ENCODE peak calls at places on chromosomes 2 and 18, in four cellular contexts. One of them, this sample, is unnamed.

GRCh38 chr2:165827921-165828276 is 33.9 kb upstream of the GALNT3 start:
- DNase-seq in activated T-cell treated with anti-CD3 and anti-CD28 coated beads for 1 hour: no peak
- DNase-seq in left ventricle myocardium superior: no peak
- DNase-seq in NCI-H510A treated with DMSO at 0.1 percent for 48 hours: no peak
- DNase-seq in this sample: no peak

GRCh38 chr18:32301976-32302743 is 112.3 kb downstream of the MEP1B start:
- DNase-seq in activated T-cell treated with anti-CD3 and anti-CD28 coated beads for 1 hour: no peak
- DNase-seq in left ventricle myocardium superior: no peak
- DNase-seq in NCI-H510A treated with DMSO at 0.1 percent for 48 hours: no peak
- DNase-seq in this sample: no peak

GRCh38 chr2:71807969-71808451 is 339.7 kb downstream of the CYP26B1 start:
- DNase-seq in NCI-H510A treated with DMSO at 0.1 percent for 48 hours: no peak
- DNase-seq in left ventricle myocardium superior: peak; percentile 84
- DNase-seq in activated T-cell treated with anti-CD3 and anti-CD28 coated beads for 1 hour: no peak
- DNase-seq in this sample: no peak

GRCh38 chr2:165572155-165572554 is 102.7 kb downstream of the CSRNP3 start:
- DNase-seq in activated T-cell treated with anti-CD3 and anti-CD28 coated beads for 1 hour: no peak
- DNase-seq in NCI-H510A treated with DMSO at 0.1 percent for 48 hours: peak; percentile 51
- DNase-seq in left ventricle myocardium superior: peak; percentile 28
- DNase-seq in this sample: no peak

GRCh38 chr2:164840458-164840929 is 1.1 kb downstream of the COBLL1 start:
- DNase-seq in left ventricle myocardium superior: peak; percentile 64
- DNase-seq in NCI-H510A treated with DMSO at 0.1 percent for 48 hours: peak; percentile 14
- DNase-seq in activated T-cell treated with anti-CD3 and anti-CD28 coated beads for 1 hour: no peak
- DNase-seq in this sample: no peak

GRCh38 chr2:111919794-111920608 is 21.6 kb downstream of the MERTK start:
- DNase-seq in activated T-cell treated with anti-CD3 and anti-CD28 coated beads for 1 hour: no peak
- DNase-seq in NCI-H510A treated with DMSO at 0.1 percent for 48 hours: no peak
- DNase-seq in left ventricle myocardium superior: peak; percentile 54
- DNase-seq in this sample: no peak

GRCh38 chr2:223815186-223815883 is 22.0 kb downstream of the AP1S3 start:
- DNase-seq in NCI-H510A treated with DMSO at 0.1 percent for 48 hours: peak; percentile 10
- DNase-seq in activated T-cell treated with anti-CD3 and anti-CD28 coated beads for 1 hour: no peak
- DNase-seq in left ventricle myocardium superior: no peak
- DNase-seq in this sample: no peak

GRCh38 chr2:172438741-172439508 is 11.5 kb downstream of the ITGA6 start:
- DNase-seq in activated T-cell treated with anti-CD3 and anti-CD28 coated beads for 1 hour: no peak
- DNase-seq in left ventricle myocardium superior: no peak
- DNase-seq in NCI-H510A treated with DMSO at 0.1 percent for 48 hours: no peak
- DNase-seq in this sample: no peak

GRCh38 chr2:64799592-64800252 is 146.0 kb upstream of the SERTAD2 start:
- DNase-seq in left ventricle myocardium superior: no peak
- DNase-seq in activated T-cell treated with anti-CD3 and anti-CD28 coated beads for 1 hour: no peak
- DNase-seq in NCI-H510A treated with DMSO at 0.1 percent for 48 hours: peak; percentile 16
- DNase-seq in this sample: no peak

GRCh38 chr2:25161055-25161781 is 7.2 kb downstream of the POMC start:
- DNase-seq in left ventricle myocardium superior: peak; percentile 84
- DNase-seq in activated T-cell treated with anti-CD3 and anti-CD28 coated beads for 1 hour: peak; percentile 58
- DNase-seq in NCI-H510A treated with DMSO at 0.1 percent for 48 hours: no peak
- DNase-seq in this sample: peak; percentile 26

GRCh38 chr2:24958411-24958935 is 13.3 kb downstream of the DNAJC27 start:
- DNase-seq in NCI-H510A treated with DMSO at 0.1 percent for 48 hours: no peak
- DNase-seq in left ventricle myocardium superior: no peak
- DNase-seq in activated T-cell treated with anti-CD3 and anti-CD28 coated beads for 1 hour: no peak
- DNase-seq in this sample: no peak

GRCh38 chr2:230912046-230912445 is 13.0 kb downstream of the GPR55 start:
- DNase-seq in activated T-cell treated with anti-CD3 and anti-CD28 coated beads for 1 hour: no peak
- DNase-seq in NCI-H510A treated with DMSO at 0.1 percent for 48 hours: no peak
- DNase-seq in left ventricle myocardium superior: no peak
- DNase-seq in this sample: no peak

GRCh38 chr2:86046985-86047384 is 58.7 kb downstream of the POLR1A start:
- DNase-seq in activated T-cell treated with anti-CD3 and anti-CD28 coated beads for 1 hour: no peak
- DNase-seq in left ventricle myocardium superior: no peak
- DNase-seq in NCI-H510A treated with DMSO at 0.1 percent for 48 hours: no peak
- DNase-seq in this sample: no peak

GRCh38 chr2:218997730-218998129 is 4.5 kb upstream of the CRYBA2 start:
- DNase-seq in NCI-H510A treated with DMSO at 0.1 percent for 48 hours: peak; percentile 78
- DNase-seq in activated T-cell treated with anti-CD3 and anti-CD28 coated beads for 1 hour: no peak
- DNase-seq in left ventricle myocardium superior: no peak
- DNase-seq in this sample: no peak

GRCh38 chr18:21693322-21693721 is 11.3 kb downstream of the ABHD3 start:
- DNase-seq in NCI-H510A treated with DMSO at 0.1 percent for 48 hours: no peak
- DNase-seq in left ventricle myocardium superior: no peak
- DNase-seq in activated T-cell treated with anti-CD3 and anti-CD28 coated beads for 1 hour: no peak
- DNase-seq in this sample: no peak

GRCh38 chr2:222040333-222040732 is 258.5 kb downstream of the PAX3 start:
- DNase-seq in left ventricle myocardium superior: no peak
- DNase-seq in NCI-H510A treated with DMSO at 0.1 percent for 48 hours: no peak
- DNase-seq in activated T-cell treated with anti-CD3 and anti-CD28 coated beads for 1 hour: no peak
- DNase-seq in this sample: no peak

GRCh38 chr18:8367217-8367988 is 241.8 kb upstream of the RAB12 start:
- DNase-seq in activated T-cell treated with anti-CD3 and anti-CD28 coated beads for 1 hour: no peak
- DNase-seq in left ventricle myocardium superior: peak; percentile 55
- DNase-seq in NCI-H510A treated with DMSO at 0.1 percent for 48 hours: peak; percentile 92
- DNase-seq in this sample: no peak

GRCh38 chr18:74951165-74951760 is 257.7 kb downstream of the PTGR3 start:
- DNase-seq in left ventricle myocardium superior: peak; percentile 49
- DNase-seq in NCI-H510A treated with DMSO at 0.1 percent for 48 hours: peak; percentile 40
- DNase-seq in activated T-cell treated with anti-CD3 and anti-CD28 coated beads for 1 hour: no peak
- DNase-seq in this sample: peak; percentile 15

GRCh38 chr2:216774180-216774579 is 78.8 kb upstream of the IGFBP5 start:
- DNase-seq in activated T-cell treated with anti-CD3 and anti-CD28 coated beads for 1 hour: no peak
- DNase-seq in NCI-H510A treated with DMSO at 0.1 percent for 48 hours: no peak
- DNase-seq in left ventricle myocardium superior: no peak
- DNase-seq in this sample: no peak

GRCh38 chr2:60764736-60765534 is 8.9 kb downstream of the PAPOLG start:
- DNase-seq in activated T-cell treated with anti-CD3 and anti-CD28 coated beads for 1 hour: no peak
- DNase-seq in NCI-H510A treated with DMSO at 0.1 percent for 48 hours: no peak
- DNase-seq in left ventricle myocardium superior: no peak
- DNase-seq in this sample: no peak

GRCh38 chr2:219551412-219551811 is 7.6 kb downstream of the TMEM198 start:
- DNase-seq in left ventricle myocardium superior: no peak
- DNase-seq in activated T-cell treated with anti-CD3 and anti-CD28 coated beads for 1 hour: no peak
- DNase-seq in NCI-H510A treated with DMSO at 0.1 percent for 48 hours: peak; percentile 43
- DNase-seq in this sample: no peak

GRCh38 chr2:152715854-152716428 is 1.3 kb downstream of the PRPF40A start:
- DNase-seq in left ventricle myocardium superior: no peak
- DNase-seq in NCI-H510A treated with DMSO at 0.1 percent for 48 hours: no peak
- DNase-seq in activated T-cell treated with anti-CD3 and anti-CD28 coated beads for 1 hour: no peak
- DNase-seq in this sample: no peak

GRCh38 chr2:234308073-234308813 is 188.6 kb downstream of the ARL4C start:
- DNase-seq in left ventricle myocardium superior: no peak
- DNase-seq in NCI-H510A treated with DMSO at 0.1 percent for 48 hours: no peak
- DNase-seq in activated T-cell treated with anti-CD3 and anti-CD28 coated beads for 1 hour: no peak
- DNase-seq in this sample: no peak

GRCh38 chr2:145394181-145394580 is 874.3 kb upstream of the ZEB2 start:
- DNase-seq in NCI-H510A treated with DMSO at 0.1 percent for 48 hours: no peak
- DNase-seq in activated T-cell treated with anti-CD3 and anti-CD28 coated beads for 1 hour: no peak
- DNase-seq in left ventricle myocardium superior: no peak
- DNase-seq in this sample: no peak

GRCh38 chr2:6932833-6933232 is 15.6 kb downstream of the RNF144A start:
- DNase-seq in left ventricle myocardium superior: no peak
- DNase-seq in NCI-H510A treated with DMSO at 0.1 percent for 48 hours: no peak
- DNase-seq in activated T-cell treated with anti-CD3 and anti-CD28 coated beads for 1 hour: no peak
- DNase-seq in this sample: no peak

GRCh38 chr2:64910972-64911433 is 78.2 kb upstream of the SLC1A4 start:
- DNase-seq in activated T-cell treated with anti-CD3 and anti-CD28 coated beads for 1 hour: no peak
- DNase-seq in left ventricle myocardium superior: no peak
- DNase-seq in NCI-H510A treated with DMSO at 0.1 percent for 48 hours: no peak
- DNase-seq in this sample: no peak

GRCh38 chr2:107064750-107065149 is 178.8 kb upstream of the ST6GAL2 start:
- DNase-seq in activated T-cell treated with anti-CD3 and anti-CD28 coated beads for 1 hour: no peak
- DNase-seq in left ventricle myocardium superior: no peak
- DNase-seq in NCI-H510A treated with DMSO at 0.1 percent for 48 hours: no peak
- DNase-seq in this sample: no peak

GRCh38 chr18:10453885-10454772 is at the start of gene APCDD1:
- DNase-seq in left ventricle myocardium superior: peak; percentile 88
- DNase-seq in NCI-H510A treated with DMSO at 0.1 percent for 48 hours: peak; percentile 8
- DNase-seq in activated T-cell treated with anti-CD3 and anti-CD28 coated beads for 1 hour: no peak
- DNase-seq in this sample: no peak

GRCh38 chr2:101710036-101710689 is 12.7 kb downstream of the MAP4K4 start:
- DNase-seq in NCI-H510A treated with DMSO at 0.1 percent for 48 hours: no peak
- DNase-seq in activated T-cell treated with anti-CD3 and anti-CD28 coated beads for 1 hour: no peak
- DNase-seq in left ventricle myocardium superior: no peak
- DNase-seq in this sample: no peak

GRCh38 chr18:2529154-2529553 is 42.2 kb downstream of the METTL4 start:
- DNase-seq in activated T-cell treated with anti-CD3 and anti-CD28 coated beads for 1 hour: no peak
- DNase-seq in left ventricle myocardium superior: no peak
- DNase-seq in NCI-H510A treated with DMSO at 0.1 percent for 48 hours: no peak
- DNase-seq in this sample: no peak

GRCh38 chr18:23071285-23071684 is 64.0 kb upstream of the CABLES1 start:
- DNase-seq in NCI-H510A treated with DMSO at 0.1 percent for 48 hours: no peak
- DNase-seq in activated T-cell treated with anti-CD3 and anti-CD28 coated beads for 1 hour: peak; percentile 68
- DNase-seq in left ventricle myocardium superior: peak; percentile 40
- DNase-seq in this sample: peak; percentile 62

GRCh38 chr2:39202639-39203369 is 41.0 kb downstream of the CDKL4 start:
- DNase-seq in activated T-cell treated with anti-CD3 and anti-CD28 coated beads for 1 hour: no peak
- DNase-seq in NCI-H510A treated with DMSO at 0.1 percent for 48 hours: no peak
- DNase-seq in left ventricle myocardium superior: no peak
- DNase-seq in this sample: no peak